ENCODE peak calls at places on chromosomes 13 and 19, in five cellular contexts. Z is NCI-H460, D is smooth muscle cell of the brain vasculature, R is kidney glomerular epithelial cell, B is AG10803. K is an unnamed sample.

GRCh38 chr19:35106898-35107540 is 8.6 kb upstream of the FXYD3 start:
- DNase-seq in Z (no peak), D (no peak), R (no peak), B (no peak), K (no peak)

GRCh38 chr19:44813331-44814131 is 4.6 kb downstream of the BCAM start:
- DNase-seq in Z (no peak), D (no peak), R (no peak), B (no peak), K (no peak)

GRCh38 chr13:52845766-52846566 is 2.5 kb downstream of the PCDH8 start:
- DNase-seq in Z (peak), D (no peak), R (no peak), B (no peak), K (no peak)

GRCh38 chr19:21508198-21508597 is 2.8 kb downstream of the ZNF429 start:
- DNase-seq in Z (no peak), D (no peak), R (no peak), B (no peak), K (no peak)

GRCh38 chr13:45718063-45718462 is 15.9 kb downstream of the CBY2 start:
- DNase-seq in Z (no peak), D (peak), R (no peak), B (peak), K (no peak)

GRCh38 chr13:33146843-33147611 is 130.8 kb downstream of the KL start:
- DNase-seq in Z (no peak), D (no peak), R (no peak), B (no peak), K (no peak)

GRCh38 chr19:15404097-15404779 is 14.6 kb downstream of the AKAP8L start:
- DNase-seq in Z (no peak), D (no peak), R (no peak), B (no peak), K (no peak)

GRCh38 chr19:798415-799075 is 1.3 kb downstream of the PTBP1 start:
- DNase-seq in Z (no peak), D (no peak), R (peak), B (no peak), K (no peak)

GRCh38 chr13:41644742-41645141 is 187.4 kb downstream of the RGCC start:
- DNase-seq in Z (no peak), D (no peak), R (no peak), B (no peak), K (no peak)

GRCh38 chr13:33112745-33113144 is 96.5 kb downstream of the KL start:
- DNase-seq in Z (no peak), D (peak), R (no peak), B (peak), K (no peak)

GRCh38 chr13:47146991-47147783 is 250.3 kb upstream of the HTR2A start:
- DNase-seq in Z (no peak), D (no peak), R (no peak), B (no peak), K (no peak)

GRCh38 chr13:34750078-34750703 is 191.9 kb upstream of the NBEA start:
- DNase-seq in Z (no peak), D (no peak), R (peak), B (no peak), K (no peak)